ENCODE peak calls at places on chromosomes 7 and 10, in ten cellular contexts. R, F, Y, H, W, S, V, K, M and C are unnamed samples.
A peak's percentile ranks its signal among the peaks of the same experiment; 100 is the strongest.

GRCh38 chr10:129860396-129860795 is 103.7 kb downstream of the EBF3 start:
- DNase-seq in R (no peak), Y (no peak), S (no peak), F (no peak), V (no peak), M (no peak), H (no peak), K (no peak), W (no peak), C (no peak)

GRCh38 chr7:130897515-130898419 is 163.8 kb upstream of the KLF14 start:
- DNase-seq in V (no peak), K (no peak), S (no peak), H (no peak), M (no peak), Y (no peak), R (peak; percentile 19), F (no peak), W (no peak), C (no peak)

GRCh38 chr7:99036531-99037175 is 107.3 kb downstream of the SMURF1 start:
- DNase-seq in W (peak; percentile 66), F (no peak), R (no peak), S (peak; percentile 26), Y (peak; percentile 25), M (no peak), V (no peak), K (no peak), H (peak; percentile 94), C (peak; percentile 94)

GRCh38 chr10:131396108-131397010 is 84.8 kb upstream of the TCERG1L start:
- DNase-seq in F (no peak), Y (no peak), K (no peak), H (peak; percentile 17), W (no peak), M (no peak), S (no peak), V (no peak), R (no peak), C (no peak)

GRCh38 chr10:79898597-79899325 is 50.1 kb downstream of the SFTPD start:
- DNase-seq in R (no peak), M (no peak), W (no peak), V (no peak), S (no peak), K (peak; percentile 89), Y (peak; percentile 49), H (no peak), F (no peak), C (no peak)

GRCh38 chr10:119755446-119755845 is 29.6 kb downstream of the INPP5F start:
- DNase-seq in S (no peak), K (no peak), Y (peak; percentile 73), F (no peak), M (no peak), V (no peak), H (no peak), R (no peak), W (no peak), C (no peak)

GRCh38 chr10:7819126-7819470 is 793 bp downstream of the TAF3 start:
- DNase-seq in K (no peak), Y (peak; percentile 83), H (peak; percentile 45), V (peak; percentile 23), F (no peak), W (peak; percentile 57), M (peak; percentile 58), R (peak; percentile 50), S (no peak), C (peak; percentile 24)

GRCh38 chr10:113071446-113071845 is 121.4 kb downstream of the TCF7L2 start:
- DNase-seq in V (peak; percentile 81), W (no peak), Y (no peak), K (no peak), M (no peak), H (no peak), S (no peak), F (peak; percentile 69), R (no peak), C (no peak)

GRCh38 chr10:51747211-51747610 is 47.8 kb upstream of the CSTF2T start:
- DNase-seq in M (no peak), R (no peak), F (no peak), W (no peak), Y (no peak), H (no peak), V (no peak), K (no peak), S (no peak), C (no peak)

GRCh38 chr7:8922726-8923125 is 489.3 kb downstream of the NXPH1 start:
- DNase-seq in S (no peak), F (no peak), W (no peak), R (no peak), Y (no peak), K (no peak), M (no peak), H (no peak), V (no peak), C (no peak)

GRCh38 chr7:156143683-156144082 is 331.4 kb upstream of the SHH start:
- DNase-seq in S (no peak), V (no peak), W (no peak), F (no peak), H (no peak), Y (no peak), M (no peak), K (no peak), R (no peak), C (no peak)

GRCh38 chr7:7435978-7436377 is 99.7 kb downstream of the COL28A1 start:
- DNase-seq in W (no peak), R (no peak), M (no peak), Y (no peak), F (no peak), S (no peak), H (no peak), K (no peak), V (no peak), C (no peak)

GRCh38 chr10:62554632-62555199 is 180.5 kb downstream of the ZNF365 start:
- DNase-seq in M (peak; percentile 15), R (peak; percentile 49), W (peak; percentile 4), H (peak; percentile 68), V (no peak), S (no peak), F (no peak), Y (peak; percentile 72), K (peak; percentile 15), C (peak; percentile 30)

GRCh38 chr7:77415474-77415821 is 701 bp downstream of the GSAP start:
- DNase-seq in V (no peak), R (peak; percentile 73), S (no peak), H (no peak), M (peak; percentile 20), W (peak; percentile 26), K (no peak), F (no peak), Y (no peak), C (no peak)

GRCh38 chr7:16060492-16060891 is 360.8 kb downstream of the CRPPA start:
- DNase-seq in M (no peak), F (no peak), W (no peak), K (no peak), V (no peak), H (no peak), S (no peak), R (no peak), Y (peak; percentile 54), C (peak; percentile 42)

GRCh38 chr10:5811387-5811821 is 1.8 kb downstream of the GDI2 start:
- DNase-seq in M (peak; percentile 27), F (no peak), H (peak; percentile 26), W (no peak), S (no peak), R (no peak), V (no peak), Y (peak; percentile 67), K (no peak), C (peak; percentile 75)